ENCODE peak calls at places on chromosomes 1 and 21, in six cellular contexts. W, X, D, N, J and Y are unnamed samples.

GRCh38 chr1:168504064-168504837 is 39.5 kb downstream of the XCL2 start:
- DNase-seq in W (peak; percentile 80), X (no peak), D (no peak), N (no peak), J (no peak), Y (no peak)

GRCh38 chr1:201399352-201400126 is 415 bp upstream of the LAD1 start:
- DNase-seq in W (no peak), X (no peak), D (no peak), N (no peak), J (peak; percentile 57), Y (no peak)

GRCh38 chr1:118960567-118961136 is 27.5 kb downstream of the TBX15 start:
- DNase-seq in W (no peak), X (no peak), D (peak; percentile 88), N (no peak), J (peak; percentile 100), Y (no peak)

GRCh38 chr21:44899768-44900558 is 20.7 kb downstream of the ITGB2 start:
- DNase-seq in W (no peak), X (no peak), D (no peak), N (no peak), J (no peak), Y (no peak)

GRCh38 chr21:14864211-14865021 is 200.4 kb downstream of the NRIP1 start:
- DNase-seq in W (peak; percentile 89), X (peak; percentile 79), D (no peak), N (no peak), J (peak; percentile 94), Y (no peak)

GRCh38 chr1:247865416-247865815 is 8.4 kb downstream of the TRIM58 start:
- DNase-seq in W (no peak), X (no peak), D (no peak), N (no peak), J (no peak), Y (no peak)

GRCh38 chr1:209202826-209203439 is 380.6 kb upstream of the CAMK1G start:
- DNase-seq in W (no peak), X (no peak), D (no peak), N (no peak), J (peak; percentile 46), Y (no peak)

GRCh38 chr1:23101101-23101827 is 67.4 kb downstream of the LUZP1 start:
- DNase-seq in W (no peak), X (no peak), D (no peak), N (no peak), J (no peak), Y (no peak)

GRCh38 chr1:205626216-205626615 is 5.6 kb downstream of the ELK4 start:
- DNase-seq in W (no peak), X (no peak), D (no peak), N (no peak), J (no peak), Y (no peak)

GRCh38 chr1:152410599-152410998 is 3.5 kb downstream of the CRNN start:
- DNase-seq in W (no peak), X (no peak), D (no peak), N (no peak), J (no peak), Y (no peak)

GRCh38 chr1:156233421-156234127 is 8.4 kb upstream of the BGLAP start:
- DNase-seq in W (no peak), X (no peak), D (no peak), N (no peak), J (no peak), Y (no peak)

GRCh38 chr1:51303751-51304196 is 26.6 kb downstream of the TTC39A start:
- DNase-seq in W (peak; percentile 45), X (no peak), D (no peak), N (no peak), J (no peak), Y (no peak)

DNA sequence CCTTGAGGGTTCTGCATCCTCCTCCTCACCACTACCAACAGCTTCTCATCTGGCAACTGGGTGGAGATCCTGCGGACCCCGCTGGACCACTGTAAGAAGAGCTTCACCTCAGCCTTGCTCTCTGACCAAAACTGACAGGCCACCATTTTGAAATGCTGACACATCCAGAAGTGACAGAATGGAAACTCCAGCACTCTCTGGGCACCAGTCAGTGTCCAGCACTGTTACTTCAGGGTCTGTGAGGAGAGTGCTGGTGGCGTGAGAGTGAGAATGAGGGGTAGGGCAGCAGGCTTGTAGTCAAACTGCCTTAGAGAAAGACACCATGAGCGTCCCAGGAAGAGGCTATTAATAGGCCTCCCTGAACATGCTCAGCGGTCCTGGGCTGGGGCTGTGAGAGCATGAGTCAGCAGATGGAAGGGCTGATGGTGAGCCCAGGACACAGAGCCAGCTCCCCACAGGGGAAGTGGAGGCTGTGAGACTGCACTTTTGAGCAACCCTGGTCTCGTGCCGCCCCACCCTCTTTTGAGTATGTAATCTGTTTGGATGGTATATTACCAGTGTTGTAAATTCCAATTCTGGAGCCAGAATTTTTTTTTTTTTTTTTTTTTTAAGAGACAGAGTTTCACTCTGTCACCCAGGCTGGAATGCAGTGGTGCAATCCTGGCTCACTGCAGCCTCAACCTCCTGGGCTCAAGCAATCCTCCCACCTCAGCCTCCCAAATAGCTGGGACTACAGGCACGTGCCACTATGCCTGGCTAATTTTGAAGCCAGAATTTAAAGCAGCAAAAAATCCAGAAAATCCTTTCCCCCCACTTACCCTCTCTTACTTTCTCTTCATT is 34.4 kb upstream of the SLC30A1 start:
- DNase-seq in W (peak; percentile 95), X (peak; percentile 89), D (peak; percentile 97), N (no peak), J (peak; percentile 55), Y (no peak)
- TF ChIP-seq POLR2AphosphoS5 in W (no peak), X (peak; percentile 49), D (peak; percentile 79), N (peak; percentile 26), J (no peak), Y (no peak)

GRCh38 chr1:2412773-2413494 is 570 bp upstream of the PEX10 start:
- DNase-seq in W (no peak), X (peak; percentile 90), D (peak; percentile 94), N (no peak), J (peak; percentile 68), Y (peak; percentile 73)

GRCh38 chr1:2413495-2414296 is 1.3 kb upstream of the PEX10 start:
- DNase-seq in W (no peak), X (peak; percentile 86), D (no peak), N (no peak), J (peak; percentile 66), Y (no peak)

GRCh38 chr1:2411801-2412394 is 466 bp downstream of the PEX10 start:
- DNase-seq in W (no peak), X (no peak), D (no peak), N (no peak), J (no peak), Y (peak; percentile 66)

GRCh38 chr1:2414297-2414958 is 2.1 kb upstream of the PEX10 start:
- DNase-seq in W (peak; percentile 88), X (peak; percentile 95), D (no peak), N (peak; percentile 78), J (peak; percentile 51), Y (peak; percentile 89)

GRCh38 chr1:2412395-2412772 is at the start of gene PEX10:
- DNase-seq in W (peak; percentile 98), X (peak; percentile 100), D (peak; percentile 99), N (peak; percentile 98), J (peak; percentile 86), Y (peak; percentile 96)
- TF ChIP-seq POLR2A in W (peak; percentile 13), X (peak; percentile 86), D (no peak), N (no peak), J (no peak), Y (no peak)

GRCh38 chr1:8702848-8703810 is 114.3 kb downstream of the RERE start:
- DNase-seq in W (peak; percentile 95), X (peak; percentile 96), D (peak; percentile 95), N (peak; percentile 84), J (peak; percentile 83), Y (peak; percentile 72)

GRCh38 chr1:8706291-8706690 is 111.1 kb downstream of the RERE start:
- DNase-seq in W (no peak), X (no peak), D (no peak), N (no peak), J (no peak), Y (no peak)

GRCh38 chr1:8705104-8705503 is 112.3 kb downstream of the RERE start:
- DNase-seq in W (no peak), X (no peak), D (no peak), N (no peak), J (no peak), Y (no peak)

GRCh38 chr1:8708259-8708658 is 109.2 kb downstream of the RERE start:
- DNase-seq in W (no peak), X (no peak), D (no peak), N (no peak), J (no peak), Y (no peak)

DNA sequence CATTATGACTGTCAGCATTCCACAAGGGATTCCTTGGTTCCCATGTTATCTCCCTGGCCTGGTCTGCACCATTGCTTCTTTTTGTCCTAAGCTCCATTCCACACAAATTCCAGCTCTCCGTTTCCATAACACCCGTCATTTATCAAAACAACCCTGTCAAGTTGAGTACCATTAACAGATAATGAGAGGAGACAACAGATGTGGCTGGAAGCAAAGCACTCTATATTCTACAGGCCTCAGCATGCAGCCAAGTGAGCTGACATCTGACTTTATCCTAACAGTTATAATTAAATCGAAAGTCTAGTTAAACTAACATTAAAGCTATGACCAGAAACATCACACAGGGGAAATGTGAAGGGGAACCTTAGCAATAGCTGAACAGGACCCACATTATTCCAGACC is 110.4 kb downstream of the RERE start:
- DNase-seq in W (no peak), X (no peak), D (no peak), N (no peak), J (peak; percentile 54), Y (no peak)
- TF ChIP-seq POLR2AphosphoS5 in W (no peak), X (no peak), D (no peak), N (no peak), J (no peak), Y (no peak)

GRCh38 chr1:38013027-38013588 is 574 bp downstream of the UTP11 start:
- DNase-seq in W (no peak), X (no peak), D (no peak), N (no peak), J (peak; percentile 49), Y (no peak)
- TF ChIP-seq POLR2A in W (no peak), X (no peak), D (no peak), N (no peak), J (no peak), Y (peak; percentile 16)